ENCODE peak calls at places on chromosomes 2 and 18, in seven cellular contexts. One of them, this sample, is unnamed.

GRCh38 chr2:44275915-44276279 is 617 bp downstream of the SLC3A1 start:
- DNase-seq in HCT116: no peak
- DNase-seq in K562: no peak
- DNase-seq in HepG2: no peak
- DNase-seq in IMR-90: peak; percentile 36
- DNase-seq in GM12878: no peak
- DNase-seq in H1: no peak
- DNase-seq in this sample: no peak

GRCh38 chr2:123715467-123715982 is 309.6 kb upstream of the CNTNAP5 start:
- DNase-seq in GM12878: no peak
- DNase-seq in IMR-90: no peak
- DNase-seq in HCT116: no peak
- DNase-seq in H1: no peak
- DNase-seq in K562: no peak
- DNase-seq in HepG2: no peak
- DNase-seq in this sample: no peak

GRCh38 chr2:190360561-190360960 is 17.2 kb downstream of the INPP1 start:
- DNase-seq in IMR-90: peak; percentile 22
- DNase-seq in GM12878: no peak
- DNase-seq in K562: no peak
- DNase-seq in HCT116: no peak
- DNase-seq in H1: no peak
- DNase-seq in HepG2: no peak
- DNase-seq in this sample: no peak

GRCh38 chr18:28063181-28063790 is 113.6 kb downstream of the CDH2 start:
- DNase-seq in H1: no peak
- DNase-seq in HCT116: no peak
- DNase-seq in K562: no peak
- DNase-seq in IMR-90: peak; percentile 48
- DNase-seq in HepG2: no peak
- DNase-seq in GM12878: no peak
- DNase-seq in this sample: no peak

GRCh38 chr2:163800889-163801498 is 65.2 kb upstream of the FIGN start:
- DNase-seq in GM12878: no peak
- DNase-seq in H1: no peak
- DNase-seq in IMR-90: peak; percentile 33
- DNase-seq in HepG2: no peak
- DNase-seq in K562: no peak
- DNase-seq in HCT116: no peak
- DNase-seq in this sample: no peak

GRCh38 chr2:79530443-79530842 is 17.6 kb downstream of the CTNNA2 start:
- DNase-seq in K562: no peak
- DNase-seq in GM12878: no peak
- DNase-seq in HCT116: no peak
- DNase-seq in H1: no peak
- DNase-seq in HepG2: peak; percentile 20
- DNase-seq in IMR-90: no peak
- DNase-seq in this sample: no peak

GRCh38 chr18:35193313-35193712 is 47.5 kb upstream of the ZNF397 start:
- DNase-seq in K562: no peak
- DNase-seq in GM12878: no peak
- DNase-seq in HepG2: no peak
- DNase-seq in HCT116: no peak
- DNase-seq in H1: no peak
- DNase-seq in IMR-90: no peak
- DNase-seq in this sample: no peak

GRCh38 chr2:232541961-232542714 is 2.6 kb downstream of the CHRNG start:
- DNase-seq in HCT116: no peak
- DNase-seq in IMR-90: no peak
- DNase-seq in GM12878: no peak
- DNase-seq in K562: peak; percentile 20
- DNase-seq in H1: peak; percentile 39
- DNase-seq in HepG2: no peak
- DNase-seq in this sample: no peak

GRCh38 chr18:3214855-3215637 is 4.7 kb downstream of the MYOM1 start:
- DNase-seq in H1: no peak
- DNase-seq in HepG2: no peak
- DNase-seq in GM12878: no peak
- DNase-seq in HCT116: no peak
- DNase-seq in K562: no peak
- DNase-seq in IMR-90: no peak
- DNase-seq in this sample: no peak

GRCh38 chr18:28158083-28158581 is 18.8 kb downstream of the CDH2 start:
- DNase-seq in IMR-90: peak; percentile 30
- DNase-seq in H1: no peak
- DNase-seq in HepG2: no peak
- DNase-seq in GM12878: no peak
- DNase-seq in K562: no peak
- DNase-seq in HCT116: no peak
- DNase-seq in this sample: peak; percentile 43

GRCh38 chr2:18119883-18120282 is 241.4 kb downstream of the KCNS3 start:
- DNase-seq in H1: no peak
- DNase-seq in IMR-90: peak; percentile 65
- DNase-seq in HepG2: no peak
- DNase-seq in GM12878: no peak
- DNase-seq in HCT116: no peak
- DNase-seq in K562: no peak
- DNase-seq in this sample: no peak

GRCh38 chr2:72886505-72887031 is 640 bp upstream of the SPR start:
- DNase-seq in HCT116: no peak
- DNase-seq in H1: no peak
- DNase-seq in HepG2: no peak
- DNase-seq in IMR-90: no peak
- DNase-seq in GM12878: no peak
- DNase-seq in K562: no peak
- DNase-seq in this sample: no peak

GRCh38 chr2:240390091-240391073 is 45.1 kb upstream of the GPC1 start:
- DNase-seq in HCT116: no peak
- DNase-seq in IMR-90: no peak
- DNase-seq in H1: no peak
- DNase-seq in K562: no peak
- DNase-seq in GM12878: no peak
- DNase-seq in HepG2: no peak
- DNase-seq in this sample: no peak

GRCh38 chr2:236813806-236814205 is 244.2 kb downstream of the ACKR3 start:
- DNase-seq in K562: no peak
- DNase-seq in IMR-90: no peak
- DNase-seq in H1: no peak
- DNase-seq in HepG2: no peak
- DNase-seq in GM12878: no peak
- DNase-seq in HCT116: no peak
- DNase-seq in this sample: peak; percentile 27

DNA sequence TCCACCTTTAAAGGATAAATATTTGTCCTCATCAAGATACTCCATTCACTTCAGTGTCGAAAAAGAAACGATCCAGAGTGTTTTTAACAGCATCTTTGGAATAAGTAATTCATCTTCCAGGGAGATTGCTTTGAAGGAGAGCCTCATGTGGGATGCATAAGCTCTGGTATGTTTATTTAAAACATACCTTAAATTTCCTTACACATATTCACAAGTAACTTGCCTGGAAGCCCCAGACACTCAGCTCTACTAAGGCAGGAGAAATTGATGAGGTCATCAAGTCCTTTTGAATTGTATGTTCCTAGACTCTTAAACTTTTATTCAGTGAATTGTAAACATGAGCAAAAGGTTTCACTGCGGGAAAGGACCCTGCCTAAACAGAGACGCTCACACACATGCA is 103.0 kb downstream of the CDK15 start:
- DNase-seq in H1: no peak
- DNase-seq in GM12878: no peak
- DNase-seq in HCT116: no peak
- DNase-seq in K562: no peak
- DNase-seq in IMR-90: peak; percentile 97
- DNase-seq in HepG2: no peak
- DNase-seq in this sample: no peak
- TF ChIP-seq RAD21 in H1: no peak
- TF ChIP-seq RAD21 in GM12878: no peak
- TF ChIP-seq RAD21 in HCT116: no peak
- TF ChIP-seq RAD21 in K562: no peak
- TF ChIP-seq RAD21 in IMR-90: no peak
- TF ChIP-seq RAD21 in HepG2: no peak
- TF ChIP-seq RAD21 in this sample: no peak

GRCh38 chr2:218869064-218869463 is 9.5 kb downstream of the WNT6 start:
- DNase-seq in K562: no peak
- DNase-seq in GM12878: no peak
- DNase-seq in HepG2: no peak
- DNase-seq in H1: no peak
- DNase-seq in HCT116: no peak
- DNase-seq in IMR-90: no peak
- DNase-seq in this sample: no peak

GRCh38 chr2:218872645-218873358 is 7.8 kb upstream of the WNT10A start:
- DNase-seq in IMR-90: no peak
- DNase-seq in HepG2: no peak
- DNase-seq in HCT116: no peak
- DNase-seq in H1: no peak
- DNase-seq in GM12878: no peak
- DNase-seq in K562: no peak
- DNase-seq in this sample: no peak

GRCh38 chr2:218871345-218872302 is 9.0 kb upstream of the WNT10A start:
- DNase-seq in IMR-90: no peak
- DNase-seq in H1: no peak
- DNase-seq in K562: no peak
- DNase-seq in HepG2: no peak
- DNase-seq in GM12878: no peak
- DNase-seq in HCT116: no peak
- DNase-seq in this sample: no peak

GRCh38 chr2:218873359-218874194 is 7.1 kb upstream of the WNT10A start:
- DNase-seq in HepG2: no peak
- DNase-seq in K562: no peak
- DNase-seq in IMR-90: no peak
- DNase-seq in HCT116: no peak
- DNase-seq in GM12878: no peak
- DNase-seq in H1: no peak
- DNase-seq in this sample: peak; percentile 61

GRCh38 chr2:218870984-218871344 is 9.7 kb upstream of the WNT10A start:
- DNase-seq in K562: no peak
- DNase-seq in HepG2: no peak
- DNase-seq in H1: no peak
- DNase-seq in HCT116: no peak
- DNase-seq in GM12878: no peak
- DNase-seq in IMR-90: no peak
- DNase-seq in this sample: no peak
- H2AFZ ChIP-seq in K562: no peak overlapping the region
- H2AFZ ChIP-seq in HepG2: no peak overlapping the region
- H2AFZ ChIP-seq in H1: no peak overlapping the region
- H2AFZ ChIP-seq in HCT116: no peak overlapping the region
- H2AFZ ChIP-seq in GM12878: peak overlapping the region; percentile 15
- H2AFZ ChIP-seq in IMR-90: no peak overlapping the region
- H2AFZ ChIP-seq in this sample: no peak overlapping the region

GRCh38 chr2:96952976-96953610 is 33.3 kb downstream of the FAM178B start:
- DNase-seq in GM12878: no peak
- DNase-seq in HepG2: no peak
- DNase-seq in IMR-90: peak; percentile 42
- DNase-seq in H1: no peak
- DNase-seq in K562: no peak
- DNase-seq in HCT116: no peak
- DNase-seq in this sample: no peak
- TF ChIP-seq RAD21 in GM12878: no peak
- TF ChIP-seq RAD21 in HepG2: no peak
- TF ChIP-seq RAD21 in IMR-90: no peak
- TF ChIP-seq RAD21 in H1: no peak
- TF ChIP-seq RAD21 in K562: no peak
- TF ChIP-seq RAD21 in HCT116: no peak
- TF ChIP-seq RAD21 in this sample: no peak

GRCh38 chr18:8943900-8944870 is 158.3 kb upstream of the NDUFV2 start:
- DNase-seq in HepG2: no peak
- DNase-seq in H1: no peak
- DNase-seq in GM12878: no peak
- DNase-seq in K562: no peak
- DNase-seq in IMR-90: peak; percentile 94
- DNase-seq in HCT116: no peak
- DNase-seq in this sample: no peak

GRCh38 chr18:8942909-8943545 is 159.5 kb upstream of the NDUFV2 start:
- DNase-seq in HCT116: no peak
- DNase-seq in K562: no peak
- DNase-seq in IMR-90: no peak
- DNase-seq in HepG2: no peak
- DNase-seq in GM12878: no peak
- DNase-seq in H1: no peak
- DNase-seq in this sample: no peak

GRCh38 chr18:8944871-8945245 is 157.6 kb upstream of the NDUFV2 start:
- DNase-seq in H1: no peak
- DNase-seq in GM12878: no peak
- DNase-seq in HCT116: no peak
- DNase-seq in HepG2: no peak
- DNase-seq in K562: no peak
- DNase-seq in IMR-90: no peak
- DNase-seq in this sample: no peak

GRCh38 chr18:8938817-8939216 is 163.7 kb upstream of the NDUFV2 start:
- DNase-seq in GM12878: no peak
- DNase-seq in HepG2: no peak
- DNase-seq in H1: no peak
- DNase-seq in HCT116: no peak
- DNase-seq in IMR-90: peak; percentile 43
- DNase-seq in K562: no peak
- DNase-seq in this sample: no peak

GRCh38 chr18:8942021-8942908 is 160.2 kb upstream of the NDUFV2 start:
- DNase-seq in H1: no peak
- DNase-seq in GM12878: no peak
- DNase-seq in HCT116: no peak
- DNase-seq in K562: no peak
- DNase-seq in HepG2: no peak
- DNase-seq in IMR-90: no peak
- DNase-seq in this sample: no peak
- H2AFZ ChIP-seq in H1: no peak overlapping the region
- H2AFZ ChIP-seq in GM12878: no peak overlapping the region
- H2AFZ ChIP-seq in HCT116: no peak overlapping the region
- H2AFZ ChIP-seq in K562: peak overlapping the region; percentile 9
- H2AFZ ChIP-seq in HepG2: no peak overlapping the region
- H2AFZ ChIP-seq in IMR-90: peak overlapping the region; percentile 70
- H2AFZ ChIP-seq in this sample: no peak overlapping the region

DNA sequence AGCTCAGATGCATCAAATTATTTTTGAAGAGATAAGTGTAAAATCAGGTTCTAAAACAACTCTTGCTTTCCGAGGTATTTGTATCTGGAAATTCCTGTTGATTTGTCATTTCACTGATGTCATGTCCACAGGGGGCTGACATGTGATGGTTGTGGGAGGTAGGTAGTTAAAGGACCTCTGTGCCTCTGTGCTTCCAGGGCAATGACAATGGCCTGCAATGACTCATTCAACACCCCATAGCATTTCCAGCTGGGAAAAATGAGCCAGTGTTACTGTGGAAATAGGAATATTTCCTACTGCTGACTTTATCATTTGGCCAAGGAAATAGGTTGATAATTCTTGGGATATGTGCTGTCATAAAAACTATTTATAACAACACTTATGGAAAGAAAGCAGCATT is 86.2 kb upstream of the CCDC195 start:
- DNase-seq in IMR-90: peak; percentile 55
- DNase-seq in HepG2: no peak
- DNase-seq in HCT116: no peak
- DNase-seq in K562: no peak
- DNase-seq in GM12878: no peak
- DNase-seq in H1: no peak
- DNase-seq in this sample: no peak
- TF ChIP-seq RAD21 in IMR-90: no peak
- TF ChIP-seq RAD21 in HepG2: no peak
- TF ChIP-seq RAD21 in HCT116: no peak
- TF ChIP-seq RAD21 in K562: no peak
- TF ChIP-seq RAD21 in GM12878: no peak
- TF ChIP-seq RAD21 in H1: no peak
- TF ChIP-seq RAD21 in this sample: no peak